ENCODE peak calls at places on chromosomes 4 and X, in four cellular contexts. One of them, this sample, is unnamed. For H3K9me3, the result is how much of the 10 kb centered on the place peaks cover.

GRCh38 chr4:180828455-180829018 is 1414.7 kb upstream of the TENM3 start:
- DNase-seq in GM23248: peak
- DNase-seq in neuronal stem cell: peak
- DNase-seq in IMR-90: peak
- DNase-seq in this sample: peak

GRCh38 chr4:10983274-10983673 is 298.7 kb upstream of the CLNK start:
- DNase-seq in neuronal stem cell: no peak
- DNase-seq in GM23248: no peak
- DNase-seq in IMR-90: no peak
- DNase-seq in this sample: no peak

GRCh38 chr4:40710484-40711269 is 39.1 kb upstream of the NSUN7 start:
- DNase-seq in GM23248: no peak
- DNase-seq in neuronal stem cell: no peak
- DNase-seq in IMR-90: peak
- DNase-seq in this sample: no peak

GRCh38 chr4:103018391-103019318 is 850 bp downstream of the SLC9B1 start:
- DNase-seq in neuronal stem cell: peak
- DNase-seq in GM23248: peak
- DNase-seq in IMR-90: no peak
- DNase-seq in this sample: no peak

GRCh38 chrX:120334603-120335002 is 23.3 kb upstream of the TMEM255A start:
- DNase-seq in IMR-90: no peak
- DNase-seq in GM23248: no peak
- DNase-seq in neuronal stem cell: no peak
- DNase-seq in this sample: no peak

GRCh38 chrX:77755561-77755960 is 30.5 kb downstream of the ATRX start:
- DNase-seq in neuronal stem cell: no peak
- DNase-seq in GM23248: no peak
- DNase-seq in IMR-90: no peak
- DNase-seq in this sample: no peak

GRCh38 chrX:130975947-130976346 is 72.9 kb upstream of the ENOX2 start:
- DNase-seq in GM23248: peak
- DNase-seq in IMR-90: peak
- DNase-seq in neuronal stem cell: peak
- DNase-seq in this sample: peak

GRCh38 chrX:1451251-1451675 is 1.4 kb downstream of the ASMTL start:
- DNase-seq in neuronal stem cell: no peak
- DNase-seq in GM23248: no peak
- DNase-seq in IMR-90: no peak
- DNase-seq in this sample: no peak

GRCh38 chrX:54745676-54746075 is 52.4 kb downstream of the ITIH6 start:
- DNase-seq in neuronal stem cell: no peak
- DNase-seq in GM23248: no peak
- DNase-seq in IMR-90: no peak
- DNase-seq in this sample: no peak

GRCh38 chrX:129769467-129770154 is 10.1 kb upstream of the SASH3 start:
- DNase-seq in IMR-90: no peak
- DNase-seq in GM23248: no peak
- DNase-seq in neuronal stem cell: no peak
- DNase-seq in this sample: no peak

GRCh38 chr4:169116270-169116901 is 106.3 kb upstream of the CBR4 start:
- DNase-seq in IMR-90: peak
- DNase-seq in GM23248: peak
- DNase-seq in neuronal stem cell: no peak
- DNase-seq in this sample: peak

GRCh38 chr4:159508917-159509500 is 406.1 kb downstream of the RAPGEF2 start:
- DNase-seq in GM23248: no peak
- DNase-seq in neuronal stem cell: no peak
- DNase-seq in IMR-90: no peak
- DNase-seq in this sample: peak

GRCh38 chrX:151396042-151396826 is 772 bp upstream of the VMA21 start:
- DNase-seq in IMR-90: peak
- DNase-seq in neuronal stem cell: no peak
- DNase-seq in GM23248: peak
- DNase-seq in this sample: peak

GRCh38 chr4:73869130-73870055 is at the start of gene CXCL1:
- DNase-seq in IMR-90: no peak
- DNase-seq in GM23248: peak
- DNase-seq in neuronal stem cell: peak
- DNase-seq in this sample: peak

GRCh38 chr4:31026216-31026615 is 306.0 kb downstream of the PCDH7 start:
- DNase-seq in GM23248: no peak
- DNase-seq in neuronal stem cell: no peak
- DNase-seq in IMR-90: no peak
- DNase-seq in this sample: no peak

GRCh38 chr4:57501715-57502114 is 391.5 kb upstream of the IGFBP7 start:
- DNase-seq in IMR-90: peak
- DNase-seq in neuronal stem cell: no peak
- DNase-seq in GM23248: peak
- DNase-seq in this sample: peak

GRCh38 chr4:83110970-83111369 is 3.6 kb downstream of the PLAC8 start:
- DNase-seq in neuronal stem cell: no peak
- DNase-seq in IMR-90: no peak
- DNase-seq in GM23248: no peak
- DNase-seq in this sample: no peak

GRCh38 chr4:161419822-161420221 is 744.0 kb downstream of the FSTL5 start:
- DNase-seq in neuronal stem cell: no peak
- DNase-seq in GM23248: no peak
- DNase-seq in IMR-90: no peak
- DNase-seq in this sample: no peak

GRCh38 chrX:129654652-129655546 is at the start of gene APLN:
- DNase-seq in GM23248: peak
- DNase-seq in IMR-90: peak
- DNase-seq in neuronal stem cell: peak
- DNase-seq in this sample: peak

GRCh38 chr4:24881508-24882071 is 31.3 kb downstream of the CCDC149 start:
- DNase-seq in IMR-90: no peak
- DNase-seq in GM23248: no peak
- DNase-seq in neuronal stem cell: no peak
- DNase-seq in this sample: no peak

GRCh38 chrX:44157293-44157692 is 184.1 kb upstream of the NDP start:
- DNase-seq in neuronal stem cell: no peak
- DNase-seq in IMR-90: no peak
- DNase-seq in GM23248: peak
- DNase-seq in this sample: no peak

GRCh38 chr4:128130621-128131020 is 69.5 kb downstream of the LARP1B start:
- DNase-seq in neuronal stem cell: no peak
- DNase-seq in GM23248: no peak
- DNase-seq in IMR-90: no peak
- DNase-seq in this sample: peak

GRCh38 chrX:40173662-40174593 is 76.2 kb upstream of the BCOR start:
- DNase-seq in IMR-90: no peak
- DNase-seq in GM23248: peak
- DNase-seq in neuronal stem cell: no peak
- DNase-seq in this sample: no peak

GRCh38 chr4:47835489-47835888 is 2.4 kb downstream of the CORIN start:
- DNase-seq in IMR-90: peak
- DNase-seq in GM23248: peak
- DNase-seq in neuronal stem cell: no peak
- DNase-seq in this sample: peak

GRCh38 chr4:82851902-82852750 is 38.8 kb downstream of the SEC31A start:
- DNase-seq in IMR-90: peak
- DNase-seq in neuronal stem cell: peak
- DNase-seq in GM23248: peak
- DNase-seq in this sample: peak

GRCh38 chr4:180706766-180707165 is 1536.4 kb upstream of the TENM3 start:
- DNase-seq in neuronal stem cell: no peak
- DNase-seq in GM23248: no peak
- DNase-seq in IMR-90: no peak
- DNase-seq in this sample: peak

GRCh38 chrX:10050481-10050880 is 83.3 kb downstream of the CLDN34 start:
- DNase-seq in neuronal stem cell: no peak
- DNase-seq in GM23248: no peak
- DNase-seq in IMR-90: peak
- DNase-seq in this sample: peak

GRCh38 chr4:18067031-18067430 is 45.5 kb upstream of the LCORL start:
- DNase-seq in IMR-90: no peak
- DNase-seq in GM23248: no peak
- DNase-seq in neuronal stem cell: no peak
- DNase-seq in this sample: no peak

GRCh38 chr4:18869166-18869565 is 847.6 kb upstream of the LCORL start:
- DNase-seq in GM23248: no peak
- DNase-seq in neuronal stem cell: no peak
- DNase-seq in IMR-90: no peak
- DNase-seq in this sample: no peak

GRCh38 chr4:173174184-173175156 is 5.9 kb downstream of the GALNT7 start:
- DNase-seq in IMR-90: no peak
- DNase-seq in GM23248: no peak
- DNase-seq in neuronal stem cell: no peak
- DNase-seq in this sample: no peak

GRCh38 chr4:328729-329128 is 8.9 kb upstream of the ZNF141 start:
- DNase-seq in neuronal stem cell: no peak
- DNase-seq in IMR-90: no peak
- DNase-seq in GM23248: no peak
- DNase-seq in this sample: no peak
- H3K9me3 ChIP-seq in neuronal stem cell: under half
- H3K9me3 ChIP-seq in IMR-90: under half
- H3K9me3 ChIP-seq in GM23248: under half
- H3K9me3 ChIP-seq in this sample: under half

DNA sequence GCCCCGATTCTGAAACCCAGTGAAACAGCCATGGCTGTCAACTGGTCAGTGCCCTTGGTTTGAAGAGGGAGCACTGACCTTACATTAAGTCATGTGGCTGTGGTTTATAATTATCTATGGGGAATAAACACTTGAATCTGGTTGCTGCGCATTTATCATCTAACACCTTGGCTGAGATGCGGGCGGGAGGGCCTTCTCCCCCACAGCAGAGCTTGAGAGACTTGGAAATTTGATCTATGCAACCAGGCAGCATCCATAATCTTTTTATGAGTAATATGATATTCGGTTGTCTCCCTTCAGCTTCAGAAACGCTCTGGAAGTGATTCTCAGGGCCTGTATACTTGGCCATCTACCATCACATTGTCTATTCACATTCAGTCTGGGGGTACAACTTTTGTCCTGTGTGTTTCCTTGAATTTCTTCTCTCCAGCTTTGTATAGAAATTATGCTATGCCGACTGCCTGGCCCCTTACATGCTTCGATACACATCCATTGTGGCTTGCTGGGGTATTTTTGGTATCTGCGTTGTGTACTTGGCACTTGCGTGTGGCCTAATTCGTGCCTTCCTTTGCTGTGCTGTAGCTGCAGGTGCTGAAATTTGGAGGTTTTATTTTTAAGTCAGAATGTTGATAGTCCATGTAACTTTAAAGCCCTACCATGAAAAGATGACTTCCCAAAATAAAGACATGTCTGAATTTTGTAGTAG is 321.6 kb downstream of the ARHGAP10 start:
- DNase-seq in neuronal stem cell: no peak
- DNase-seq in IMR-90: peak
- DNase-seq in GM23248: no peak
- DNase-seq in this sample: no peak
- H3K4me3 ChIP-seq in neuronal stem cell: no peak
- H3K4me3 ChIP-seq in IMR-90: no peak
- H3K4me3 ChIP-seq in GM23248: no peak
- H3K4me3 ChIP-seq in this sample: no peak

DNA sequence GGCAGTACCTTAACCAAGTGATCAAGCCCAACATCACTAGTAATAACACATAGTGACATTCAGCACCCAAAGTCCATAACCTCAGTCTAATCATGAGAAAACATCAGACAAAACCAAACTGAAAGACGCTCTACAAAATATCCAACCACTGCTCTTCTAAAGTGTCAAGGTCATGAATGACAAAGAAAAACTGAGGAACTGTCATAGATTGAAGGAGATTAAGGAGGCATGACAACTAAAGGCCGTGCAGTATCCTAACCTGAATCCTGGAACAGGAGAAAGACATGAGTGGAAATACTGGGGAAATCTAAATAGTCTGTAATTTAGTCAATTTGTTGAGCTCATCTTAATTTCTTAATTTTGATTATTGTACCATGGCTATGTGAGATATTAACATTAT is 38.2 kb upstream of the EXOC1L start:
- DNase-seq in IMR-90: no peak
- DNase-seq in GM23248: no peak
- DNase-seq in neuronal stem cell: no peak
- DNase-seq in this sample: no peak
- H2AFZ ChIP-seq in IMR-90: no peak
- H2AFZ ChIP-seq in GM23248: no peak
- H2AFZ ChIP-seq in neuronal stem cell: no peak
- H2AFZ ChIP-seq in this sample: no peak

GRCh38 chr4:1260418-1261106 is 11.6 kb upstream of the CTBP1 start:
- DNase-seq in GM23248: no peak
- DNase-seq in neuronal stem cell: no peak
- DNase-seq in IMR-90: no peak
- DNase-seq in this sample: no peak
- H3K9me3 ChIP-seq in GM23248: under half
- H3K9me3 ChIP-seq in neuronal stem cell: under half
- H3K9me3 ChIP-seq in IMR-90: under half
- H3K9me3 ChIP-seq in this sample: under half

GRCh38 chr4:687975-688694 is 816 bp downstream of the SLC49A3 start:
- DNase-seq in neuronal stem cell: no peak
- DNase-seq in IMR-90: no peak
- DNase-seq in GM23248: no peak
- DNase-seq in this sample: no peak

GRCh38 chr4:686371-687040 is 2.4 kb downstream of the SLC49A3 start:
- DNase-seq in neuronal stem cell: no peak
- DNase-seq in IMR-90: no peak
- DNase-seq in GM23248: no peak
- DNase-seq in this sample: no peak

GRCh38 chr4:687048-687974 is 1.6 kb downstream of the SLC49A3 start:
- DNase-seq in neuronal stem cell: no peak
- DNase-seq in IMR-90: peak
- DNase-seq in GM23248: peak
- DNase-seq in this sample: peak

GRCh38 chr4:688695-689497 is at the start of gene SLC49A3:
- DNase-seq in neuronal stem cell: no peak
- DNase-seq in IMR-90: no peak
- DNase-seq in GM23248: peak
- DNase-seq in this sample: no peak

DNA sequence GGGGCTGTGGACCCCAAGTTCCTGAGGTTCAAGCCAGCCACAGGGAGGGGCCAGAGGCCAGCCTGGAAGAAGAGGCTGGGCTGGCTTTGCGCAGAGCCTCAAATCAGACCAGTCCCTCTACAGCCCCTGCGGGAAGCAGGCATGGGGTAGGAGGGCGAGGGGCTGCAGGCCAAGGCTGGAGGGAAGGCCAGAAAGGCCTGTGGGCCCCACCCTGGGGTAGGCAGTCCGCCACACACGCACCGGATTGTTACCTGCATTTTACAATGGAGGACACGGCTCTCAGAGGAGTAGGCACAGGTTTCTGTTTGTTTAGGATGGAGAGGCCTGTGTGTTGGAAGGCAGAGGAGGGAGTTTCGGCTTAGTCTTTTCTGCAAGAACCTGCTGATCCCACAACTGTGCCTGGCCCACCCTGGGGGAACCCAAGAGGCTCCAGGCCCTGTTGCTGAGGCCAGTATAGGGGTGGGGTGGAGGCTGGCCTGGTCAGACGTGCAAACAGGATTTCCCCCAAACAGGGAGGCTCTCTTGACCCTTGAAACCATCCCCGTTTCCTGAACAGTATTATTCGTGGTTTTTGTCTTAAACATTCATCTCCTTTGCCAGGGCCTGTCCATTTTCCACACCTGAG is 659 bp upstream of the SLC49A3 start:
- DNase-seq in neuronal stem cell: no peak
- DNase-seq in IMR-90: no peak
- DNase-seq in GM23248: no peak
- DNase-seq in this sample: no peak
- H3K4me3 ChIP-seq in neuronal stem cell: no peak
- H3K4me3 ChIP-seq in IMR-90: no peak
- H3K4me3 ChIP-seq in GM23248: peak
- H3K4me3 ChIP-seq in this sample: no peak

GRCh38 chrX:30751497-30751896 is 98.3 kb downstream of the GK start:
- DNase-seq in IMR-90: no peak
- DNase-seq in GM23248: no peak
- DNase-seq in neuronal stem cell: no peak
- DNase-seq in this sample: no peak

GRCh38 chrX:30748337-30748960 is 95.2 kb downstream of the GK start:
- DNase-seq in neuronal stem cell: no peak
- DNase-seq in GM23248: no peak
- DNase-seq in IMR-90: no peak
- DNase-seq in this sample: no peak
- H2AFZ ChIP-seq in neuronal stem cell: no peak
- H2AFZ ChIP-seq in GM23248: no peak
- H2AFZ ChIP-seq in IMR-90: no peak
- H2AFZ ChIP-seq in this sample: no peak

This sample was measured in astrocyte.